ENCODE peak calls at places on chromosomes 6 and 20, in six cellular contexts. E is GOT3; L is foreskin fibroblast; G is activated T-helper 1 cell treated with anti-CD3 and anti-CD28 coated beads, Interleukin-2, amount 50 U/mL, for 16 hours; U is NCI-H1105; B is activated T-cell treated with anti-CD3 and anti-CD28 coated beads, Interleukin-2, amount 50 U/mL, for 72 hours. P is an unnamed sample.

GRCh38 chr6:152696543-152696942 is 1.2 kb upstream of the MYCT1 start:
- DNase-seq in E (no peak), L (peak), G (no peak), U (no peak), B (no peak), P (no peak)

GRCh38 chr20:17501701-17502100 is 29.5 kb downstream of the BFSP1 start:
- DNase-seq in E (no peak), L (no peak), G (no peak), U (no peak), B (no peak), P (no peak)

GRCh38 chr6:162211022-162211421 is 516.5 kb downstream of the PRKN start:
- DNase-seq in E (no peak), L (no peak), G (no peak), U (peak), B (no peak), P (no peak)

GRCh38 chr6:11009353-11009752 is 34.8 kb downstream of the ELOVL2 start:
- DNase-seq in E (no peak), L (no peak), G (no peak), U (no peak), B (no peak), P (no peak)

GRCh38 chr20:42308980-42309524 is 690.9 kb upstream of the CHD6 start:
- DNase-seq in E (no peak), L (no peak), G (no peak), U (peak), B (no peak), P (no peak)

GRCh38 chr20:50704971-50705370 is 13.6 kb upstream of the RIPOR3 start:
- DNase-seq in E (no peak), L (peak), G (no peak), U (no peak), B (no peak), P (no peak)

GRCh38 chr6:16704706-16705402 is 56.4 kb downstream of the ATXN1 start:
- DNase-seq in E (no peak), L (peak), G (no peak), U (no peak), B (peak), P (peak)

GRCh38 chr6:89789980-89790379 is 29.6 kb downstream of the MDN1 start:
- DNase-seq in E (no peak), L (no peak), G (no peak), U (no peak), B (no peak), P (no peak)

GRCh38 chr6:50850223-50850751 is 31.6 kb downstream of the TFAP2B start:
- DNase-seq in E (no peak), L (no peak), G (no peak), U (peak), B (no peak), P (no peak)

GRCh38 chr6:47165918-47166317 is 123.8 kb upstream of the ADGRF1 start:
- DNase-seq in E (no peak), L (no peak), G (no peak), U (no peak), B (no peak), P (no peak)

GRCh38 chr20:47784599-47785320 is 521 bp downstream of the SULF2 start:
- DNase-seq in E (no peak), L (peak), G (no peak), U (no peak), B (no peak), P (no peak)

GRCh38 chr20:46027245-46027853 is 1.7 kb upstream of the SLC12A5 start:
- DNase-seq in E (no peak), L (peak), G (no peak), U (no peak), B (no peak), P (peak)

GRCh38 chr6:68134796-68135195 is 500.3 kb upstream of the ADGRB3 start:
- DNase-seq in E (no peak), L (no peak), G (no peak), U (no peak), B (no peak), P (no peak)

GRCh38 chr20:8148501-8148900 is 16.4 kb downstream of the PLCB1 start:
- DNase-seq in E (no peak), L (no peak), G (no peak), U (no peak), B (no peak), P (no peak)

GRCh38 chr6:53300656-53301551 is 47.8 kb downstream of the ELOVL5 start:
- DNase-seq in E (no peak), L (no peak), G (no peak), U (no peak), B (peak), P (no peak)

GRCh38 chr6:148750826-148751225 is 4.0 kb downstream of the UST start:
- DNase-seq in E (no peak), L (no peak), G (no peak), U (no peak), B (no peak), P (no peak)

GRCh38 chr20:33566781-33567603 is 77.1 kb downstream of the CBFA2T2 start:
- DNase-seq in E (no peak), L (no peak), G (no peak), U (no peak), B (no peak), P (no peak)

GRCh38 chr20:60191014-60191413 is 232.8 kb downstream of the CDH26 start:
- DNase-seq in E (no peak), L (no peak), G (no peak), U (no peak), B (no peak), P (no peak)

GRCh38 chr6:27237089-27237723 is 10.3 kb upstream of the PRSS16 start:
- DNase-seq in E (no peak), L (peak), G (no peak), U (no peak), B (peak), P (peak)

GRCh38 chr6:90212274-90212673 is 84.4 kb downstream of the BACH2 start:
- DNase-seq in E (no peak), L (no peak), G (no peak), U (no peak), B (no peak), P (no peak)

GRCh38 chr6:148223424-148223842 is 119.2 kb upstream of the SASH1 start:
- DNase-seq in E (no peak), L (no peak), G (no peak), U (no peak), B (no peak), P (no peak)

GRCh38 chr6:835476-836160 is 142.7 kb upstream of the EXOC2 start:
- DNase-seq in E (no peak), L (no peak), G (no peak), U (no peak), B (no peak), P (no peak)

GRCh38 chr20:24079661-24080412 is 91.3 kb upstream of the GGTLC1 start:
- DNase-seq in E (no peak), L (no peak), G (no peak), U (no peak), B (no peak), P (no peak)

GRCh38 chr6:160355001-160355400 is 6.8 kb downstream of the SLC22A3 start:
- DNase-seq in E (no peak), L (peak), G (no peak), U (no peak), B (peak), P (no peak)

GRCh38 chr6:34994693-34995092 is 105.6 kb downstream of the ANKS1A start:
- DNase-seq in E (no peak), L (no peak), G (no peak), U (no peak), B (no peak), P (no peak)

GRCh38 chr6:16403831-16404230 is 165.4 kb downstream of the GMPR start:
- DNase-seq in E (no peak), L (no peak), G (no peak), U (no peak), B (no peak), P (no peak)

GRCh38 chr20:13121840-13122515 is 99.1 kb upstream of the ISM1 start:
- DNase-seq in E (no peak), L (no peak), G (no peak), U (no peak), B (no peak), P (no peak)

GRCh38 chr20:34582911-34583310 is 24.4 kb downstream of the MAP1LC3A start:
- DNase-seq in E (no peak), L (no peak), G (no peak), U (no peak), B (no peak), P (no peak)